ENCODE peak calls at places on chromosome 10, in four cellular contexts. D is bronchial epithelial cell, Y is HFFc6, T is cardiac muscle cell. X is an unnamed sample.

GRCh38 chr10:16843252-16843870 is 26.1 kb upstream of the RSU1 start:
- DNase-seq in D (peak; percentile 76), Y (peak; percentile 89), T (peak; percentile 85), X (peak; percentile 72)

GRCh38 chr10:59839576-59839975 is 66.8 kb downstream of the CCDC6 start:
- DNase-seq in D (no peak), Y (peak; percentile 67), T (no peak), X (no peak)

GRCh38 chr10:132889556-132889955 is 52.8 kb downstream of the CFAP46 start:
- DNase-seq in D (no peak), Y (no peak), T (no peak), X (no peak)

GRCh38 chr10:99906470-99906869 is 103.3 kb downstream of the DNMBP start:
- DNase-seq in D (peak; percentile 94), Y (peak; percentile 42), T (no peak), X (no peak)

GRCh38 chr10:27911006-27911405 is 87.9 kb downstream of the ODAD2 start:
- DNase-seq in D (no peak), Y (no peak), T (no peak), X (no peak)

GRCh38 chr10:17802966-17803365 is 6.2 kb upstream of the MRC1 start:
- DNase-seq in D (peak; percentile 12), Y (no peak), T (no peak), X (no peak)

GRCh38 chr10:20004087-20004523 is 187.9 kb downstream of the PLXDC2 start:
- DNase-seq in D (no peak), Y (no peak), T (peak; percentile 37), X (no peak)

GRCh38 chr10:44462338-44462914 is 77.5 kb upstream of the CXCL12 start:
- DNase-seq in D (no peak), Y (no peak), T (no peak), X (no peak)

GRCh38 chr10:29409241-29410051 is 120.6 kb downstream of the LYZL1 start:
- DNase-seq in D (peak; percentile 55), Y (peak; percentile 67), T (peak; percentile 44), X (peak; percentile 22)

GRCh38 chr10:1452777-1453176 is 284.5 kb downstream of the ADARB2 start:
- DNase-seq in D (no peak), Y (no peak), T (no peak), X (no peak)

GRCh38 chr10:6204063-6204340 is 1.3 kb downstream of the PFKFB3 start:
- DNase-seq in D (no peak), Y (no peak), T (peak; percentile 60), X (no peak)

GRCh38 chr10:22436526-22436892 is 91.2 kb downstream of the SPAG6 start:
- DNase-seq in D (no peak), Y (no peak), T (peak; percentile 1), X (no peak)

GRCh38 chr10:33117816-33118215 is 159.8 kb upstream of the ITGB1 start:
- DNase-seq in D (no peak), Y (no peak), T (no peak), X (no peak)

GRCh38 chr10:14403846-14404623 is 73.3 kb upstream of the FRMD4A start:
- DNase-seq in D (no peak), Y (no peak), T (no peak), X (no peak)

GRCh38 chr10:127905623-127906261 is 1.2 kb upstream of the PTPRE start:
- DNase-seq in D (no peak), Y (no peak), T (no peak), X (no peak)

GRCh38 chr10:3763852-3764625 is 21.0 kb downstream of the KLF6 start:
- DNase-seq in D (peak; percentile 99), Y (peak; percentile 74), T (no peak), X (no peak)

GRCh38 chr10:49001402-49001801 is 61.8 kb upstream of the LRRC18 start:
- DNase-seq in D (no peak), Y (no peak), T (peak; percentile 61), X (no peak)

GRCh38 chr10:77939561-77940001 is 13.0 kb upstream of the DLG5 start:
- DNase-seq in D (no peak), Y (no peak), T (no peak), X (no peak)

GRCh38 chr10:128221128-128221527 is 94.9 kb upstream of the MKI67 start:
- DNase-seq in D (no peak), Y (no peak), T (no peak), X (no peak)

GRCh38 chr10:45279702-45280101 is 35.7 kb downstream of the OR13A1 start:
- DNase-seq in D (no peak), Y (no peak), T (no peak), X (no peak)

GRCh38 chr10:86292462-86293322 is 73.9 kb downstream of the GRID1 start:
- DNase-seq in D (no peak), Y (no peak), T (no peak), X (no peak)

GRCh38 chr10:85603167-85603940 is 763.2 kb downstream of the GRID1 start:
- DNase-seq in D (no peak), Y (no peak), T (no peak), X (no peak)

GRCh38 chr10:96170212-96170611 is 40.1 kb downstream of the ZNF518A start:
- DNase-seq in D (no peak), Y (no peak), T (no peak), X (no peak)

GRCh38 chr10:99667108-99667751 is 7.9 kb downstream of the ENTPD7 start:
- DNase-seq in D (peak; percentile 92), Y (peak; percentile 90), T (no peak), X (no peak)

GRCh38 chr10:44513592-44513991 is 128.7 kb upstream of the CXCL12 start:
- DNase-seq in D (no peak), Y (no peak), T (no peak), X (peak; percentile 50)

GRCh38 chr10:131722525-131723264 is 178.1 kb upstream of the PPP2R2D start:
- DNase-seq in D (no peak), Y (no peak), T (no peak), X (no peak)

GRCh38 chr10:93267521-93267920 is 193.8 kb downstream of the CYP26A1 start:
- DNase-seq in D (no peak), Y (no peak), T (no peak), X (no peak)

GRCh38 chr10:6074489-6075301 is 12.5 kb upstream of the IL2RA start:
- DNase-seq in D (peak; percentile 42), Y (peak; percentile 49), T (no peak), X (no peak)

GRCh38 chr10:70832852-70833542 is 17.2 kb downstream of the SGPL1 start:
- DNase-seq in D (peak; percentile 91), Y (peak; percentile 86), T (no peak), X (no peak)

DNA sequence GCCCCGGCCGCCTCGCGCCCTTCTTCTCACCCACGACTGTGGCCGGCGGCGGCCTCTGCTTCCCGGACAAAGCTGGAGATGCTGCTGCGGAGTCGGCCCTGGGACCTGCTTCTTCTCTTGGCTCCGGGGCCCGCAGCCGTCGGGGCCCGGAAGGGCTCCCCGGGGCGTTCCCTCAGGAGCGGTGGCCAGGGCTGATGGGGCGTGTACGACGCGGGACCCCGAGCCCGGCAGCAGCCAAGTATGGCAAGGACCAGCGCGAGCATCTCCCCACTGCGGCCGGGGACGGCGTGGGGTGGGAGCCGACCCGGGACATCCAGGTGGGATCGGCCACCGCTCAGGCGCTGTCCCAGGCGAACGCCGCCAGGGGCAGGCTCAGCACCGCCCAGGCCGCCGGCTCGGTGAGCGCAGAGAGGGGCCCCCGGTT is 27.6 kb upstream of the BMS1 start:
- DNase-seq in D (no peak), Y (no peak), T (peak; percentile 2), X (no peak)
- TF ChIP-seq CTCF in D (peak; percentile 18), Y (no peak), T (peak; percentile 9), X (no peak)

GRCh38 chr10:97611473-97611872 is 21.8 kb downstream of the MORN4 start:
- DNase-seq in D (no peak), Y (no peak), T (no peak), X (no peak)

GRCh38 chr10:97612386-97612785 is 20.9 kb downstream of the MORN4 start:
- DNase-seq in D (peak; percentile 70), Y (peak; percentile 74), T (peak; percentile 33), X (no peak)

GRCh38 chr10:97601268-97602215 is 12.0 kb downstream of the C10orf62 start:
- DNase-seq in D (no peak), Y (no peak), T (peak; percentile 15), X (no peak)

GRCh38 chr10:97608991-97609561 is 19.6 kb downstream of the C10orf62 start:
- DNase-seq in D (no peak), Y (no peak), T (peak; percentile 49), X (no peak)

GRCh38 chr10:97607076-97607635 is 17.6 kb downstream of the C10orf62 start:
- DNase-seq in D (no peak), Y (no peak), T (no peak), X (no peak)
- TF ChIP-seq CTCF in D (no peak), Y (no peak), T (no peak), X (no peak)

DNA sequence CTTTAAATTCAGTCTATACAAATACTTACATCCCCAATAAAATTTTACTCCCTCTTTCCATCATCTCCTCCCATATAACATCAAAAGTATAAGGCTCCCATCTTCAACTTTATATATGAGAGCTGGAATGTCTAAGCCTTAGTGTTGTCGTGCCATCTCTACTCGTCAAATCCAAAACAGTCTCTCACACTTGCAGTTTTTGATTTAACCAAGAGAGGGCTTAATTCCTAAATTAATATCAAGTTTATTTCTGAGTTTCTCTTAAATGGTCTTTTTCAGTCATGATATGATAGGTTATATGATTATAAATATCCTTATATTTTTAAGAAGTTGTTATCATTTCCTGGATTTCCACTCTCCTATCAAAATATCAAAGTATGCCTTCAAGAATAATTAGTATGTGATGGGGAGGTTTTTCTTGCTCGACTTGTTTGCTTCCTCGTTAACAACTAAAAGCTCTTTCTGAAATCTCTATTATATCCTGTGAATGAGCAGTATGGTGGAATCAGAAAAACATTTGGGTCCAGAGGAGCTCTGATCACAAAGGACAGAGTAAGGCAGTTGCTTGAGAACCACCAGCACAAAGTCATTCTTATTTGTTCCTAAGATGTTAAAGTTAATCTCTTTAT is 12.5 kb upstream of the LIPK start:
- DNase-seq in D (no peak), Y (no peak), T (no peak), X (no peak)
- TF ChIP-seq CTCF in D (peak; percentile 3), Y (peak; percentile 63), T (peak; percentile 38), X (peak; percentile 33)

DNA sequence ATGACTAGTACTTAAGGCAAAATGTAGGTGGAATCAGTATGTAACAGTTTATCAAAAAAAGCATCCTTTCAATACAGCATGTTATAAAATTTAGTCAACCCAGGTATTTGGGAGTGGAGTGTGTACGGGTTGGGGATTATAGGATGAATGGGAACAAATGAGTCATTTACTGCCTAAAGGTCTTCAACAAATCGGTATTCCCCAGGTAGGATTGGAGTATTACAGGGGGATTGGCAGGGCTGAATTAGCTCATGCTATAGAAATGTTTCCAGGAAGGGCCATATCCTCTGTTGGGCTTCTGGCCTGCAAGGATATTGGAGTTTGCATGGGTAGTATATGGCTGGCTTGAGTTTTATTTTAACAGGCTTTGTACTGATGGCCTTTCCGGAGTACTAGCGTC is 723.7 kb downstream of the SORCS1 start:
- DNase-seq in D (peak; percentile 94), Y (no peak), T (no peak), X (no peak)
- TF ChIP-seq CTCF in D (no peak), Y (no peak), T (no peak), X (no peak)